ENCODE peak calls at places on chromosomes 4 and X, in six cellular contexts. T is mammary epithelial cell; P is COR-L47; N is NCI-H748 treated with DMSO at 0.1 percent for 48 hours; K is nephron progenitor cell; E is activated T-helper 1 cell treated with anti-CD3 and anti-CD28 coated beads, Interleukin-12 subunit alpha, Interleukin-12 subunit beta, Interleukin-2, Interleukin-4 antibody, amounts not matched to agents 30 ng/mL and 10 ng/mL and 1 ng/mL, durations not matched to agents 14 hours and 24 hours and 36 hours. D is an unnamed sample.

GRCh38 chr4:3065551-3065950 is 8.8 kb downstream of the HTT-AS start:
- DNase-seq in N (no peak), E (no peak), T (no peak), K (no peak), P (no peak), D (no peak)

GRCh38 chr4:113673450-113673849 is 88.1 kb downstream of the CAMK2D start:
- DNase-seq in P (no peak), K (no peak), E (no peak), N (no peak), T (peak; percentile 76), D (peak; percentile 61)

GRCh38 chrX:41475611-41476241 is 28.6 kb downstream of the NYX start:
- DNase-seq in N (peak; percentile 47), T (no peak), P (no peak), K (no peak), E (no peak), D (no peak)

GRCh38 chrX:119459181-119459580 is 9.1 kb upstream of the SLC25A5 start:
- DNase-seq in T (no peak), P (no peak), K (no peak), E (no peak), N (no peak), D (no peak)

GRCh38 chrX:41189156-41189555 is 103.9 kb downstream of the USP9X start:
- DNase-seq in N (no peak), T (no peak), E (no peak), P (no peak), K (no peak), D (no peak)

GRCh38 chrX:48467331-48467761 is 2.7 kb downstream of the SLC38A5 start:
- DNase-seq in E (no peak), P (no peak), K (no peak), N (no peak), T (no peak), D (no peak)

GRCh38 chr4:15414601-15415091 is 13.2 kb upstream of the C1QTNF7 start:
- DNase-seq in N (no peak), E (no peak), P (no peak), K (no peak), T (no peak), D (no peak)

GRCh38 chrX:151515233-151515632 is 48.2 kb upstream of the PASD1 start:
- DNase-seq in N (no peak), P (no peak), E (no peak), T (no peak), K (no peak), D (no peak)

GRCh38 chr4:94603170-94603747 is 151.5 kb downstream of the PDLIM5 start:
- DNase-seq in N (no peak), K (no peak), E (no peak), T (peak; percentile 20), P (no peak), D (no peak)

GRCh38 chrX:107712231-107713204 is 63.1 kb downstream of the TSC22D3 start:
- DNase-seq in K (no peak), N (no peak), P (no peak), E (no peak), T (peak; percentile 19), D (no peak)

GRCh38 chrX:41350150-41350975 is 16.4 kb downstream of the DDX3X start:
- DNase-seq in T (no peak), E (no peak), P (no peak), N (no peak), K (no peak), D (no peak)

GRCh38 chr4:54097152-54097551 is 2.8 kb upstream of the GSX2 start:
- DNase-seq in T (no peak), N (no peak), K (no peak), P (no peak), E (no peak), D (no peak)

GRCh38 chrX:78024349-78025108 is 55.1 kb upstream of the PGAM4 start:
- DNase-seq in T (peak; percentile 23), E (no peak), N (peak; percentile 26), P (no peak), K (no peak), D (no peak)

GRCh38 chr4:14254252-14254651 is 626.7 kb upstream of the BOD1L1 start:
- DNase-seq in P (peak; percentile 23), T (peak; percentile 46), E (no peak), N (no peak), K (peak; percentile 34), D (no peak)

GRCh38 chr4:6762244-6762615 is 20.3 kb upstream of the KIAA0232 start:
- DNase-seq in K (no peak), N (no peak), P (no peak), T (no peak), E (no peak), D (no peak)

GRCh38 chrX:154714925-154715324 is 36.0 kb downstream of the GAB3 start:
- DNase-seq in K (peak; percentile 50), N (peak; percentile 18), T (no peak), P (peak; percentile 1), E (peak; percentile 38), D (peak; percentile 41)

GRCh38 chr4:52841707-52842456 is 20.2 kb upstream of the RASL11B start:
- DNase-seq in P (no peak), N (no peak), E (no peak), T (peak; percentile 26), K (no peak), D (no peak)

GRCh38 chr4:2469192-2469984 is 482 bp downstream of the RNF4 start:
- DNase-seq in T (peak; percentile 42), E (peak; percentile 69), N (no peak), K (peak; percentile 58), P (peak; percentile 4), D (peak; percentile 83)

D was measured in stimulated activated naive CD8-positive, alpha-beta T cell treated with anti-CD3 and anti-CD28 coated beads, Interleukin-15, amount 100 ng/mL, for 72 hours.